ENCODE peak calls at places on chromosomes 13 and 19, in seven cellular contexts. S is neural progenitor cell, X is endodermal cell, I is fibroblast of lung, P is heart right ventricle, V is mammary epithelial cell, F is PC-3. H is an unnamed sample. For H3K36me3, the result is how much of the 10 kb centered on the place peaks cover.

GRCh38 chr13:26759907-26760834 is at the start of gene GPR12:
- DNase-seq in S (peak), F (no peak), I (peak), X (peak), P (no peak), V (no peak), H (peak)

GRCh38 chr19:20235156-20235555 is 68.1 kb downstream of the ZNF486 start:
- DNase-seq in X (no peak), S (no peak), P (no peak), I (no peak), F (no peak), V (no peak), H (no peak)

GRCh38 chr19:51441410-51442390 is 16.6 kb downstream of the SIGLEC8 start:
- DNase-seq in P (no peak), S (no peak), I (no peak), V (peak), F (peak), X (no peak), H (no peak)

GRCh38 chr19:58476498-58477015 is 405 bp downstream of the ZNF446 start:
- DNase-seq in I (peak), F (no peak), S (no peak), V (no peak), P (no peak), X (no peak), H (no peak)

GRCh38 chr19:41376241-41376997 is at the start of gene TMEM91:
- DNase-seq in V (peak), X (peak), I (no peak), P (peak), S (peak), F (no peak), H (peak)

GRCh38 chr13:98508280-98509074 is 68.4 kb downstream of the STK24 start:
- DNase-seq in I (peak), X (no peak), F (no peak), V (peak), P (no peak), S (no peak), H (no peak)

GRCh38 chr13:66657165-66657895 is 572.8 kb downstream of the PCDH9 start:
- DNase-seq in X (no peak), P (peak), V (peak), S (peak), F (peak), I (peak), H (no peak)

GRCh38 chr13:106187092-106187491 is 348.4 kb downstream of the EFNB2 start:
- DNase-seq in F (no peak), V (no peak), S (no peak), X (no peak), P (no peak), I (peak), H (no peak)

GRCh38 chr19:37470216-37470615 is 1.1 kb downstream of the ZNF570 start:
- DNase-seq in P (no peak), F (no peak), I (no peak), S (no peak), V (no peak), X (no peak), H (no peak)

GRCh38 chr19:27901078-27901477 is 1311.9 kb downstream of the UQCRFS1 start:
- DNase-seq in P (no peak), S (no peak), V (no peak), I (no peak), F (no peak), X (no peak), H (no peak)

GRCh38 chr13:87042946-87043345 is 628.2 kb upstream of the SLITRK5 start:
- DNase-seq in F (peak), S (no peak), P (no peak), I (peak), V (no peak), X (no peak), H (no peak)

GRCh38 chr13:21557995-21558394 is 46.0 kb downstream of the MICU2 start:
- DNase-seq in F (peak), S (peak), I (peak), X (peak), P (no peak), V (peak), H (peak)

GRCh38 chr13:76148374-76148773 is 512.2 kb downstream of the LMO7 start:
- DNase-seq in P (no peak), F (peak), S (no peak), I (no peak), X (no peak), V (no peak), H (no peak)

GRCh38 chr19:49560358-49560900 is 19.9 kb downstream of the NOSIP start:
- DNase-seq in V (no peak), X (no peak), F (no peak), S (no peak), I (no peak), P (no peak), H (no peak)

GRCh38 chr19:14450168-14450874 is 17.2 kb downstream of the PKN1 start:
- DNase-seq in V (no peak), X (peak), I (no peak), S (peak), F (peak), P (peak), H (peak)

GRCh38 chr19:2243274-2244121 is 5.6 kb upstream of the AMH start:
- DNase-seq in X (no peak), V (no peak), P (no peak), S (no peak), F (no peak), I (no peak), H (no peak)

GRCh38 chr19:2245273-2245672 is 3.9 kb upstream of the AMH start:
- DNase-seq in I (no peak), F (no peak), X (no peak), V (no peak), P (no peak), S (no peak), H (no peak)

GRCh38 chr19:2244486-2244885 is 4.6 kb upstream of the AMH start:
- DNase-seq in I (no peak), S (no peak), V (no peak), F (no peak), P (no peak), X (no peak), H (no peak)

GRCh38 chr19:2242811-2243210 is 6.2 kb downstream of the SF3A2 start:
- DNase-seq in F (no peak), I (no peak), S (no peak), V (no peak), P (no peak), X (no peak), H (no peak)

DNA sequence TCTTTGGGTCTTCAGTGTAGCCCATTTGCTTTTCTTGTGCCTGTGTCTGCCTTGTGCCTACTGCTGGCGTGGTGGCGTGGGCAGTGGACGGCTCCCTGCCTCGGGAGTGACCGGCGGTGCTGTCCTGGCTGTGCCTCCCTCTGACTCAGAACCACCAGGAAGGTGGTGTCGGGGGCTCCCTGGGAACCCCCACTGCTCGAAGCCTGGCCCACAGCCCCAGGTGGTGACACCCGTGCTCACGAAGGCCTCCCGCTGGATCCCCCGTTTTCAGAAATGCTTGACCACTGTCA is 5.1 kb upstream of the AMH start:
- DNase-seq in P (no peak), S (no peak), V (no peak), F (no peak), X (no peak), I (no peak), H (no peak)
- H3K36me3 ChIP-seq in P (half or more), S (under half), V (under half), F (under half), X (half or more), I (under half), H (half or more)

DNA sequence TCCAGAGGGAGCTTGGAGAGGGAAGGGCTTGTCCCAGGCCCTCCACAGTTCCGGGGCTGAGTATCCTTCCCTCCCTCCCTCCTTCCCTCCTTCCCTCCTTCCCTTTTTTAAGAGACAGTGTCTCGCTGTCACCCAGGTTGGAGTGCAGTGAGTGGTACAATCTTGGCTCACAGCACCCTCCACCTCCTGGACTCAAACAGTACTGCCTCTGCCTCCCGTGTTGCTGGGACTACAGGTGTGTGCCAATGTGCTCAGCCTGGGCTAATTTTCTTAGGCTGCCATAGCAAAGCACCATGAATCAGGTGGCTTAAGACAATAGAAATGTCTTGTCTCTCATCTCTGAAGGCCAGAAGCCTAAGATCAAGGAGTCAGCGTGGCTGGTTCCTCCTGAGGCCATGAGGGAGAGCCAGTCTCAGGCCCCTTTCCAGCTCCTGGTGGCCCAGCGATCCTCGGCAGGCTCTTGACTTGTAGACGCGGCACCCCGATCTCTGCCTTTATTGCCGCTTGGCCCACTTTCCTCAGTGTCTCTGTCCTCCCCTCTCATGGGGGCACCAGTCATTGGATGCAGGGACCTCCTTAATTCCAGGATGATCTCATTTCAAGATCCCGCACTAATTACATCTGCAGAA is 47.5 kb downstream of the CRTC1 start:
- DNase-seq in F (no peak), I (no peak), X (peak), V (no peak), S (no peak), P (no peak), H (no peak)
- TF ChIP-seq CTCF in F (no peak), I (no peak), X (peak), V (peak), S (no peak), P (no peak), H (peak)

DNA sequence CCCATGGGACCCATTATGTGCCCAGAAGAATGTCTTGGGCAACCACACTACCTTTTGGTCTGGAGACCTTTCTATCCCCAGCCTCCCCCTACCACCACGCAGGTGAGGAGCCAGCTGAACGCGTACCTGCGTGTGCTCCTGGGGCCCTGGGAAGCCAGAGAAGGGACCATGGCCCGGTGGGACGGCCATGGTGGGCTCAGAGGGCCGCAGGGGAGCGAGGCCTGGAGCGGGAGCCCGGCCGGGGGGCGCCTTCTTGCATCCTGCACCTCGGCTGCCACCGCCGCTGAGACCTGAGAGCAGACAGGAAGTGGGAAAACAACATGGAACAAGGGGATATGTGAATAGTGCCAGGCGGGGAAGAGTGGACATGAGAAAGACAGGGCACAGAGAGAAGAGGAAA is 2.3 kb downstream of the DYRK1B start:
- DNase-seq in F (no peak), V (no peak), P (no peak), S (no peak), I (no peak), X (no peak), H (no peak)
- H3K36me3 ChIP-seq in F (under half), V (under half), P (half or more), S (under half), I (under half), X (half or more), H (half or more)

DNA sequence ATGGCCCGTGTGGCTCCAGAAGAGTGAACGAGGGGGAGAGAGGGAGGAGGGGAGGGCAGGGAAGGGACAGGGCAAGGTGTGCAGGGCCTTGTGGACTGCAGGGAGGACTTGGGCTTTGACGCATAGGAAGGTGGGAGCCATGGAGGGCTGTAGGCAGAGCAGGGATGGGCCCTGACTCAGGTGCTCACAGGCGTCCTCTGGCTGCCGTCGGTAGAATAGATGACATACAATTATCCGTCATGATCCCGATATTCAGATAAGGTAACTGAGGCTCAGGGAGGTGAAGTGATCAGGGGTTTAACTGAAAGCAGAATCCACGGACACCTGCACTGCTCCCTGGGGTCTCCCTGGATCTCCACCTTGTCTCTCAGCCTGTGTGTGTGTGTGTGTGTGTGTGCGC is 3.4 kb downstream of the C3 start:
- DNase-seq in P (no peak), S (no peak), I (no peak), F (no peak), X (peak), V (no peak), H (no peak)
- TF ChIP-seq CTCF in P (no peak), S (peak), I (no peak), F (peak), X (peak), V (no peak), H (peak)

GRCh38 chr19:54452626-54453025 is 3.6 kb downstream of the LENG8 start:
- DNase-seq in V (no peak), X (no peak), I (no peak), F (no peak), P (no peak), S (no peak), H (no peak)
- H3K36me3 ChIP-seq in V (under half), X (half or more), I (under half), F (half or more), P (half or more), S (under half), H (half or more)

GRCh38 chr13:63631006-63631405 is 2215.4 kb upstream of the PCDH20 start:
- DNase-seq in S (no peak), X (no peak), V (no peak), I (no peak), F (no peak), P (no peak), H (no peak)

DNA sequence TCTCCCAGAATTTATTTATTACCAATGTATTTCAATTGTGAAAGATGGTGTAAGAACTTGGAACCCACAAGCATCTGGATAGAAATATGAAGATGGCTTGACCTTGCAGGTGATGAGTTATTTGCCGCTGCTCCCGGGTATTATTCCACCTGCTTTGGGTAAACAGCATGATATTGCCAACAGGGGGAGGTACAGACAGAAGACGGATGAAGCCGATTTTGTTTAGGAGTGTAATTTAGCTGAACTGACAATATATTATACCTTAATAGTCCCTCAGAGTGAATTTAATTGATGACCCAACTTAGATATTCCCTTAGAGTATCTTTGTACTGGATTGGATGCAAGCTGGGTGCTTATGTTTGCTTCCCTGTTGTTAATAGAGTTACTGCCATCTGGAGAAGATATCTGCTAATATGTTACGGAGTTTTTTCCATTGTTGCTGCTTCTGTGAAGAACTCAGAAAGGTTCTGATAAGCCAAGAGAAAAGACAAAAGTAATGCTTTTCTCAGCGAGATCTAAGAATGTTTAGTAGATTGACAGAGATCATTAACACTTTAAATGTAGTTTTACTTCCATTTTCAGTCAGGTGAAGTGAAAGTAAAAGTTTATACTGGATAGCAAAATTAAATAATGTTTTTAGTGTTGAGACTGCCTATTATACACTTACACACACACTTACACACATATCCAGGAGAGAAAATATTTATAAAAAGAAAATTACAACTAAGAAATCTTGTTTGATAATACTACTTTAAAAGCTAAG is 2220.8 kb upstream of the PCDH20 start:
- DNase-seq in X (peak), S (no peak), I (no peak), P (no peak), F (peak), V (no peak), H (no peak)
- TF ChIP-seq CTCF in X (peak), S (peak), I (no peak), P (no peak), F (peak), V (peak), H (no peak)

H was measured in WERI-Rb-1.